ENCODE peak calls at places on chromosomes 3 and 15, in nine cellular contexts. One of them, this sample, is unnamed. For H3K36me3, the result is how much of the 10 kb centered on the place peaks cover.

GRCh38 chr15:76278651-76279050 is 32.6 kb downstream of the ETFA start:
- DNase-seq in IMR-90: no peak
- DNase-seq in HCT116: no peak
- DNase-seq in H1: no peak
- DNase-seq in fibroblast of lung: no peak
- DNase-seq in PC-9: no peak
- DNase-seq in K562: no peak
- DNase-seq in neuronal stem cell: no peak
- DNase-seq in OCI-LY7: no peak
- DNase-seq in this sample: no peak

GRCh38 chr15:66940368-66940767 is 125.0 kb upstream of the SMAD3 start:
- DNase-seq in IMR-90: peak
- DNase-seq in HCT116: no peak
- DNase-seq in H1: no peak
- DNase-seq in fibroblast of lung: no peak
- DNase-seq in PC-9: peak
- DNase-seq in K562: no peak
- DNase-seq in neuronal stem cell: no peak
- DNase-seq in OCI-LY7: no peak
- DNase-seq in this sample: no peak

GRCh38 chr15:96766387-96766786 is 435.9 kb downstream of the NR2F2 start:
- DNase-seq in IMR-90: no peak
- DNase-seq in HCT116: no peak
- DNase-seq in H1: no peak
- DNase-seq in fibroblast of lung: no peak
- DNase-seq in PC-9: no peak
- DNase-seq in K562: no peak
- DNase-seq in neuronal stem cell: no peak
- DNase-seq in OCI-LY7: no peak
- DNase-seq in this sample: no peak

GRCh38 chr15:38176696-38177095 is 75.9 kb upstream of the SPRED1 start:
- DNase-seq in IMR-90: no peak
- DNase-seq in HCT116: no peak
- DNase-seq in H1: no peak
- DNase-seq in fibroblast of lung: peak
- DNase-seq in PC-9: no peak
- DNase-seq in K562: no peak
- DNase-seq in neuronal stem cell: no peak
- DNase-seq in OCI-LY7: no peak
- DNase-seq in this sample: no peak

GRCh38 chr15:69978603-69979002 is 119.1 kb downstream of the TLE3 start:
- DNase-seq in IMR-90: no peak
- DNase-seq in HCT116: no peak
- DNase-seq in H1: no peak
- DNase-seq in fibroblast of lung: no peak
- DNase-seq in PC-9: no peak
- DNase-seq in K562: no peak
- DNase-seq in neuronal stem cell: no peak
- DNase-seq in OCI-LY7: no peak
- DNase-seq in this sample: no peak

GRCh38 chr3:125681146-125681545 is 85.8 kb upstream of the OSBPL11 start:
- DNase-seq in IMR-90: no peak
- DNase-seq in HCT116: no peak
- DNase-seq in H1: no peak
- DNase-seq in fibroblast of lung: no peak
- DNase-seq in PC-9: no peak
- DNase-seq in K562: no peak
- DNase-seq in neuronal stem cell: no peak
- DNase-seq in OCI-LY7: no peak
- DNase-seq in this sample: no peak

GRCh38 chr3:196931828-196932587 is 10.3 kb downstream of the NCBP2 start:
- DNase-seq in IMR-90: no peak
- DNase-seq in HCT116: no peak
- DNase-seq in H1: no peak
- DNase-seq in fibroblast of lung: no peak
- DNase-seq in PC-9: no peak
- DNase-seq in K562: no peak
- DNase-seq in neuronal stem cell: no peak
- DNase-seq in OCI-LY7: peak
- DNase-seq in this sample: peak

GRCh38 chr3:197297020-197297419 is 1.4 kb downstream of the DLG1 start:
- DNase-seq in IMR-90: no peak
- DNase-seq in HCT116: no peak
- DNase-seq in H1: no peak
- DNase-seq in fibroblast of lung: no peak
- DNase-seq in PC-9: peak
- DNase-seq in K562: peak
- DNase-seq in neuronal stem cell: no peak
- DNase-seq in OCI-LY7: peak
- DNase-seq in this sample: no peak

GRCh38 chr3:75218577-75218976 is 445.6 kb upstream of the FRG2C start:
- DNase-seq in IMR-90: no peak
- DNase-seq in HCT116: no peak
- DNase-seq in H1: no peak
- DNase-seq in fibroblast of lung: no peak
- DNase-seq in PC-9: no peak
- DNase-seq in K562: no peak
- DNase-seq in neuronal stem cell: no peak
- DNase-seq in OCI-LY7: no peak
- DNase-seq in this sample: no peak

DNA sequence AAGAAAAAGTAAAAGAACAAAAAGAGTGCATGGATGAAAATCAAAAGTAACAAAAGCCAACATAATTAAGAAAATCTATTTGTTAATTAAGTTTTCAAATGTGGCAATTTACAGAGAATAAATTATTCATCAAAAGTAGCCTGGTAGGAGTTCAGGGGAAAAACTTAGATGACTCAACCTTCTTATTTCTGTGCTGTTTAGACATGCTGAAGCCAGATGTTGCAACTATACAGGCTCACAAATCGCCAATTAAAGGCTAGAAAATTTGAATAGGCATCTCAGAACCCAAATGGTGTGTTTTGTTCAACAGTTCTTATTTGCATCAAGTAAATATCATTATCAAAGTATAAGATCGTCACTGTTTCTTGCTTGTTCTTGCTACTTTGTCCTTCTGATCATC is 572.3 kb downstream of the MECOM start:
- DNase-seq in IMR-90: peak
- DNase-seq in HCT116: no peak
- DNase-seq in H1: no peak
- DNase-seq in fibroblast of lung: peak
- DNase-seq in PC-9: no peak
- DNase-seq in K562: no peak
- DNase-seq in neuronal stem cell: no peak
- DNase-seq in OCI-LY7: no peak
- DNase-seq in this sample: no peak
- H3K4me2 ChIP-seq in IMR-90: peak
- H3K4me2 ChIP-seq in HCT116: no peak
- H3K4me2 ChIP-seq in H1: no peak
- H3K4me2 ChIP-seq in fibroblast of lung: peak
- H3K4me2 ChIP-seq in PC-9: no peak
- H3K4me2 ChIP-seq in K562: no peak
- H3K4me2 ChIP-seq in neuronal stem cell: no peak
- H3K4me2 ChIP-seq in OCI-LY7: no peak
- H3K4me2 ChIP-seq in this sample: no peak

DNA sequence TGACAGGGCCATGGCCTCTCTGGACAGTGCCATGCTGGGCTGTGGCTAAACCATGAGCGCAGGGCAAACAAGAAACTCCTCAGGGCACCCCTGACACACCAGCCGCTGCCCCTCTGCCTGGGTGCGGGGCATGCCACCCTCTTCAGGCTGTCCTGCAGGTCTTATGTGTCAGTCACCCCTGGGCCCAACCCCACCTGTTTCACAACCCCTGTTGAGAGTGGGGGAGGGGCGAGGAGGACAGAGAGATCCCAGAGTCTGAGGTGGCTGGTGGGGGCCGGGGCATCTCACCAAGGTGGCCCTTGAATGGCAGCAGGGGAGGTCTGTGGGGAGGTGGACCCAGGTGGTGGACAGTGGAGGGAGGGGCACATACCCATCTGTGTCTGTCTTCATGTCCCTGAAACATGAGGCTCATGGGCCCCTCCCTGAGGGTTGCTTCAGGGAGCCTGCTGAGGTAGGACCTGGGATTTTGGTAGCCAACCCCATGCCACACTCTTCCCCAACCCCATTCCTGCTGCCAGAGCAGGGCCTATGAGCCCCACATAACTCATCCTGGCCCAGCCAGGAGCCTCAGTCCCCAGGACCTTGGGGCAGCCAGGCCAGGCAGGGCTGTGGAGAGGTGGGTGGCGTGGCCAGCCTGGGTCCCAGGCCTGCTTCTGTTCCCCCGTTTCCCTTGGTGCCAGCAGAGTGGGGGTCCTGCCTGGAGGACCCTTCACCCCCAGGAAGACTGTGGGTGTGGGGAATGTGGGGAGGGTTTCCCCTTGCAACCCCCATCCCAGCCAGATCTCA is 1.7 kb upstream of the STAB1 start:
- DNase-seq in IMR-90: no peak
- DNase-seq in HCT116: no peak
- DNase-seq in H1: no peak
- DNase-seq in fibroblast of lung: no peak
- DNase-seq in PC-9: no peak
- DNase-seq in K562: no peak
- DNase-seq in neuronal stem cell: no peak
- DNase-seq in OCI-LY7: no peak
- DNase-seq in this sample: no peak
- H3K36me3 ChIP-seq in IMR-90: under half
- H3K36me3 ChIP-seq in HCT116: under half
- H3K36me3 ChIP-seq in H1: under half
- H3K36me3 ChIP-seq in fibroblast of lung: under half
- H3K36me3 ChIP-seq in PC-9: under half
- H3K36me3 ChIP-seq in K562: under half
- H3K36me3 ChIP-seq in neuronal stem cell: half or more
- H3K36me3 ChIP-seq in OCI-LY7: under half
- H3K36me3 ChIP-seq in this sample: under half

DNA sequence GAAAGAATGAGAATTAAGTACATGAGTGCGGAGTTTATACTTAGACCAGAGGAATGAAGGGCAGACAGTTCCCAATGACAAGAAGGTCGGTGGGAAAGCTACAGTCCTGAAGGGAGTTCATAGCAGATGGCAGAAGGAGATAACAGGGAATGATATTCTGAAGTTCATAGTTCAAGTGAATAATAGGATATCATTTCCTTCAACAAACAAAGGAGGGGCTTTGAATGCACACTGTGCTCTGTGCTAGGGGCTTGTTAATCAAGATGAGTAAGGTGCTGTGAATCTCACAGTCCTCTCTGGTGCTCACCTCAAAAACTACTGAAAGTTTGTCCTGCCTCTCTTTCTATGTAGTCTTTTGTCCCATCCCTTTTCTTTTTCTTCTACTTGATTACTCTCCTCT is 41.9 kb downstream of the SIDT1 start:
- DNase-seq in IMR-90: no peak
- DNase-seq in HCT116: no peak
- DNase-seq in H1: no peak
- DNase-seq in fibroblast of lung: no peak
- DNase-seq in PC-9: peak
- DNase-seq in K562: no peak
- DNase-seq in neuronal stem cell: no peak
- DNase-seq in OCI-LY7: no peak
- DNase-seq in this sample: no peak
- H3K4me2 ChIP-seq in IMR-90: no peak
- H3K4me2 ChIP-seq in HCT116: no peak
- H3K4me2 ChIP-seq in H1: no peak
- H3K4me2 ChIP-seq in fibroblast of lung: no peak
- H3K4me2 ChIP-seq in PC-9: no peak
- H3K4me2 ChIP-seq in K562: no peak
- H3K4me2 ChIP-seq in neuronal stem cell: no peak
- H3K4me2 ChIP-seq in OCI-LY7: no peak
- H3K4me2 ChIP-seq in this sample: no peak

GRCh38 chr15:42270551-42270950 is 2.5 kb upstream of the GANC start:
- DNase-seq in IMR-90: no peak
- DNase-seq in HCT116: no peak
- DNase-seq in H1: no peak
- DNase-seq in fibroblast of lung: no peak
- DNase-seq in PC-9: peak
- DNase-seq in K562: no peak
- DNase-seq in neuronal stem cell: no peak
- DNase-seq in OCI-LY7: no peak
- DNase-seq in this sample: peak

GRCh38 chr15:42270996-42271395 is 2.0 kb upstream of the GANC start:
- DNase-seq in IMR-90: no peak
- DNase-seq in HCT116: no peak
- DNase-seq in H1: no peak
- DNase-seq in fibroblast of lung: no peak
- DNase-seq in PC-9: no peak
- DNase-seq in K562: no peak
- DNase-seq in neuronal stem cell: no peak
- DNase-seq in OCI-LY7: no peak
- DNase-seq in this sample: no peak

GRCh38 chr15:42264790-42265189 is 8.2 kb upstream of the GANC start:
- DNase-seq in IMR-90: no peak
- DNase-seq in HCT116: no peak
- DNase-seq in H1: no peak
- DNase-seq in fibroblast of lung: no peak
- DNase-seq in PC-9: no peak
- DNase-seq in K562: no peak
- DNase-seq in neuronal stem cell: no peak
- DNase-seq in OCI-LY7: no peak
- DNase-seq in this sample: peak

GRCh38 chr15:42272768-42273098 is 268 bp upstream of the GANC start:
- DNase-seq in IMR-90: no peak
- DNase-seq in HCT116: no peak
- DNase-seq in H1: no peak
- DNase-seq in fibroblast of lung: no peak
- DNase-seq in PC-9: no peak
- DNase-seq in K562: no peak
- DNase-seq in neuronal stem cell: no peak
- DNase-seq in OCI-LY7: no peak
- DNase-seq in this sample: no peak

GRCh38 chr15:42267286-42267685 is 5.7 kb upstream of the GANC start:
- DNase-seq in IMR-90: peak
- DNase-seq in HCT116: no peak
- DNase-seq in H1: no peak
- DNase-seq in fibroblast of lung: peak
- DNase-seq in PC-9: no peak
- DNase-seq in K562: no peak
- DNase-seq in neuronal stem cell: no peak
- DNase-seq in OCI-LY7: no peak
- DNase-seq in this sample: no peak
- H3K36me3 ChIP-seq in IMR-90: under half
- H3K36me3 ChIP-seq in HCT116: under half
- H3K36me3 ChIP-seq in H1: under half
- H3K36me3 ChIP-seq in fibroblast of lung: under half
- H3K36me3 ChIP-seq in PC-9: under half
- H3K36me3 ChIP-seq in K562: half or more
- H3K36me3 ChIP-seq in neuronal stem cell: half or more
- H3K36me3 ChIP-seq in OCI-LY7: half or more
- H3K36me3 ChIP-seq in this sample: half or more

GRCh38 chr3:161577662-161578061 is 81.1 kb downstream of the OTOL1 start:
- DNase-seq in IMR-90: no peak
- DNase-seq in HCT116: no peak
- DNase-seq in H1: no peak
- DNase-seq in fibroblast of lung: no peak
- DNase-seq in PC-9: no peak
- DNase-seq in K562: no peak
- DNase-seq in neuronal stem cell: no peak
- DNase-seq in OCI-LY7: no peak
- DNase-seq in this sample: no peak
- H3K4me2 ChIP-seq in IMR-90: no peak
- H3K4me2 ChIP-seq in HCT116: no peak
- H3K4me2 ChIP-seq in H1: no peak
- H3K4me2 ChIP-seq in fibroblast of lung: no peak
- H3K4me2 ChIP-seq in PC-9: no peak
- H3K4me2 ChIP-seq in K562: no peak
- H3K4me2 ChIP-seq in neuronal stem cell: no peak
- H3K4me2 ChIP-seq in OCI-LY7: no peak
- H3K4me2 ChIP-seq in this sample: no peak